ENCODE peak calls at places on chromosome 14, in five cellular contexts. T, O, L, H and Z are unnamed samples.

GRCh38 chr14:50631408-50631821 is 36.7 kb downstream of the SAV1 start:
- DNase-seq in T (no peak), O (no peak), L (no peak), H (no peak), Z (no peak)

GRCh38 chr14:24098927-24099813 is 5.1 kb downstream of the PCK2 start:
- DNase-seq in T (no peak), O (no peak), L (no peak), H (no peak), Z (no peak)

GRCh38 chr14:68011629-68012028 is 192.1 kb downstream of the RAD51B start:
- DNase-seq in T (no peak), O (no peak), L (no peak), H (no peak), Z (no peak)

GRCh38 chr14:103023881-103024473 is 33.4 kb downstream of the CDC42BPB start:
- DNase-seq in T (no peak), O (no peak), L (no peak), H (no peak), Z (no peak)

GRCh38 chr14:78202178-78202577 is 32.0 kb downstream of the NRXN3 start:
- DNase-seq in T (no peak), O (no peak), L (no peak), H (no peak), Z (no peak)

GRCh38 chr14:65961004-65961403 is 525.2 kb upstream of the CCDC196 start:
- DNase-seq in T (no peak), O (peak), L (peak), H (peak), Z (peak)

GRCh38 chr14:75531660-75532317 is 9.5 kb downstream of the BATF start:
- DNase-seq in T (no peak), O (no peak), L (no peak), H (no peak), Z (no peak)

GRCh38 chr14:92495041-92495440 is 18.5 kb upstream of the RIN3 start:
- DNase-seq in T (no peak), O (no peak), L (no peak), H (no peak), Z (no peak)

GRCh38 chr14:24275524-24276139 is 4.2 kb upstream of the RABGGTA start:
- DNase-seq in T (no peak), O (no peak), L (no peak), H (no peak), Z (no peak)

GRCh38 chr14:103613517-103613916 is 15.5 kb upstream of the KLC1 start:
- DNase-seq in T (no peak), O (no peak), L (no peak), H (no peak), Z (no peak)

GRCh38 chr14:22822619-22823551 is 6.8 kb upstream of the MRPL52 start:
- DNase-seq in T (no peak), O (no peak), L (peak), H (peak), Z (peak)

GRCh38 chr14:54622189-54622958 is 55.4 kb downstream of the SAMD4A start:
- DNase-seq in T (no peak), O (no peak), L (no peak), H (no peak), Z (no peak)

GRCh38 chr14:44873536-44873935 is 88.2 kb downstream of the KLHL28 start:
- DNase-seq in T (no peak), O (no peak), L (no peak), H (no peak), Z (no peak)

GRCh38 chr14:30656190-30656632 is 34.1 kb downstream of the SCFD1 start:
- DNase-seq in T (no peak), O (peak), L (no peak), H (no peak), Z (no peak)

GRCh38 chr14:74562515-74563232 is 49.4 kb downstream of the LTBP2 start:
- DNase-seq in T (no peak), O (no peak), L (no peak), H (no peak), Z (no peak)

GRCh38 chr14:39459795-39460478 is 27.7 kb upstream of the FBXO33 start:
- DNase-seq in T (no peak), O (no peak), L (no peak), H (no peak), Z (no peak)

GRCh38 chr14:67436006-67436866 is 24.3 kb upstream of the PLEK2 start:
- DNase-seq in T (no peak), O (no peak), L (peak), H (no peak), Z (no peak)